ENCODE peak calls at places on chromosomes 5 and 9, in five cellular contexts. C is stimulated activated CD4-positive, alpha-beta T cell treated with anti-CD3 and anti-CD28 coated beads, Interleukin-12 subunit alpha, Interleukin-12 subunit beta, amount 100 ng/mL, for 24 hours; U is foreskin keratinocyte; E is iris pigment epithelial cell; M is GM12892. H is an unnamed sample.

GRCh38 chr5:122473941-122474340 is 161.9 kb downstream of the SNCAIP start:
- DNase-seq in C (no peak), U (no peak), E (no peak), M (no peak), H (no peak)

GRCh38 chr5:157108961-157109360 is at the start of gene HAVCR2:
- DNase-seq in C (peak), U (no peak), E (no peak), M (no peak), H (no peak)

GRCh38 chr5:42005561-42006153 is 80.6 kb downstream of the FBXO4 start:
- DNase-seq in C (no peak), U (no peak), E (peak), M (no peak), H (peak)

GRCh38 chr5:95861221-95861857 is 38.8 kb upstream of the GLRX start:
- DNase-seq in C (no peak), U (peak), E (peak), M (no peak), H (peak)

GRCh38 chr5:115735108-115735998 is 81.1 kb downstream of the CDO1 start:
- DNase-seq in C (no peak), U (no peak), E (no peak), M (no peak), H (no peak)

GRCh38 chr9:98191615-98192502 is 578 bp downstream of the CORO2A start:
- DNase-seq in C (no peak), U (no peak), E (no peak), M (peak), H (no peak)

GRCh38 chr5:41057231-41057630 is 13.9 kb downstream of the MROH2B start:
- DNase-seq in C (no peak), U (no peak), E (no peak), M (no peak), H (no peak)

GRCh38 chr5:80254767-80255424 is 952 bp downstream of the SERINC5 start:
- DNase-seq in C (no peak), U (peak), E (peak), M (no peak), H (no peak)

H was measured in HCT116.